ENCODE peak calls at places on chromosomes 13 and 19, in eight cellular contexts. Q, A, Y, R, O, L, N and W are unnamed samples.

GRCh38 chr13:74409551-74409950 is 275.3 kb upstream of the KLF12 start:
- DNase-seq in R (no peak), A (no peak), N (no peak), O (no peak), Y (no peak), L (peak; percentile 7), Q (no peak), W (no peak)

GRCh38 chr13:91904597-91904996 is 506.2 kb downstream of the GPC5 start:
- DNase-seq in L (no peak), Q (no peak), N (no peak), A (no peak), R (no peak), Y (no peak), O (no peak), W (no peak)

GRCh38 chr13:100176781-100177389 is 88.0 kb downstream of the PCCA start:
- DNase-seq in A (peak; percentile 37), N (no peak), Y (no peak), R (no peak), Q (no peak), L (peak; percentile 34), O (no peak), W (peak; percentile 67)

GRCh38 chr13:86464193-86464592 is 665.0 kb upstream of the SLITRK6 start:
- DNase-seq in R (no peak), L (no peak), O (no peak), Q (no peak), A (peak; percentile 3), Y (no peak), N (no peak), W (peak; percentile 20)

GRCh38 chr13:111662451-111662850 is 342.0 kb downstream of the TEX29 start:
- DNase-seq in R (no peak), O (no peak), Q (peak; percentile 8), N (no peak), L (no peak), A (no peak), Y (no peak), W (no peak)

GRCh38 chr19:38970664-38971532 is 4.6 kb downstream of the FBXO17 start:
- DNase-seq in N (no peak), O (no peak), A (peak; percentile 82), Q (no peak), R (no peak), L (peak; percentile 61), Y (no peak), W (peak; percentile 22)

GRCh38 chr19:54364775-54365257 is at the start of gene LAIR1:
- DNase-seq in O (no peak), L (no peak), Y (no peak), R (no peak), A (peak; percentile 18), Q (no peak), N (no peak), W (no peak)

GRCh38 chr13:110562696-110563462 is 1.4 kb upstream of the RAB20 start:
- DNase-seq in A (peak; percentile 40), N (no peak), O (no peak), Q (peak; percentile 74), Y (no peak), L (no peak), R (no peak), W (no peak)